ENCODE peak calls at places on chromosomes 16 and 17, in nine cellular contexts. E, G, S, L, W, T, H, J and D are unnamed samples.

GRCh38 chr16:13892301-13892700 is 27.7 kb upstream of the ERCC4 start:
- DNase-seq in E (no peak), G (no peak), S (no peak), L (no peak), W (no peak), T (no peak), H (no peak), J (no peak), D (no peak)

GRCh38 chr17:40327244-40327666 is 18.3 kb downstream of the RARA start:
- DNase-seq in E (no peak), G (no peak), S (no peak), L (no peak), W (no peak), T (no peak), H (no peak), J (no peak), D (no peak)

GRCh38 chr16:8713635-8714097 is 39.2 kb downstream of the ABAT start:
- DNase-seq in E (peak; percentile 57), G (no peak), S (no peak), L (no peak), W (no peak), T (no peak), H (no peak), J (no peak), D (no peak)

GRCh38 chr16:11309895-11310633 is 28.9 kb upstream of the PRM1 start:
- DNase-seq in E (no peak), G (no peak), S (no peak), L (no peak), W (peak; percentile 89), T (no peak), H (no peak), J (peak; percentile 94), D (no peak)

GRCh38 chr16:85699628-85700027 is 10.9 kb upstream of the GINS2 start:
- DNase-seq in E (peak; percentile 27), G (no peak), S (no peak), L (peak; percentile 63), W (no peak), T (no peak), H (no peak), J (no peak), D (no peak)

GRCh38 chr17:69434164-69434579 is 19.7 kb downstream of the MAP2K6 start:
- DNase-seq in E (no peak), G (no peak), S (no peak), L (peak; percentile 74), W (no peak), T (peak; percentile 74), H (no peak), J (no peak), D (no peak)

GRCh38 chr17:34275881-34276280 is 5.9 kb downstream of the CCL7 start:
- DNase-seq in E (no peak), G (no peak), S (no peak), L (no peak), W (no peak), T (no peak), H (no peak), J (peak; percentile 59), D (no peak)

GRCh38 chr17:3879181-3879580 is 13.7 kb downstream of the CAMKK1 start:
- DNase-seq in E (peak; percentile 63), G (no peak), S (no peak), L (peak; percentile 84), W (no peak), T (no peak), H (no peak), J (no peak), D (no peak)

DNA sequence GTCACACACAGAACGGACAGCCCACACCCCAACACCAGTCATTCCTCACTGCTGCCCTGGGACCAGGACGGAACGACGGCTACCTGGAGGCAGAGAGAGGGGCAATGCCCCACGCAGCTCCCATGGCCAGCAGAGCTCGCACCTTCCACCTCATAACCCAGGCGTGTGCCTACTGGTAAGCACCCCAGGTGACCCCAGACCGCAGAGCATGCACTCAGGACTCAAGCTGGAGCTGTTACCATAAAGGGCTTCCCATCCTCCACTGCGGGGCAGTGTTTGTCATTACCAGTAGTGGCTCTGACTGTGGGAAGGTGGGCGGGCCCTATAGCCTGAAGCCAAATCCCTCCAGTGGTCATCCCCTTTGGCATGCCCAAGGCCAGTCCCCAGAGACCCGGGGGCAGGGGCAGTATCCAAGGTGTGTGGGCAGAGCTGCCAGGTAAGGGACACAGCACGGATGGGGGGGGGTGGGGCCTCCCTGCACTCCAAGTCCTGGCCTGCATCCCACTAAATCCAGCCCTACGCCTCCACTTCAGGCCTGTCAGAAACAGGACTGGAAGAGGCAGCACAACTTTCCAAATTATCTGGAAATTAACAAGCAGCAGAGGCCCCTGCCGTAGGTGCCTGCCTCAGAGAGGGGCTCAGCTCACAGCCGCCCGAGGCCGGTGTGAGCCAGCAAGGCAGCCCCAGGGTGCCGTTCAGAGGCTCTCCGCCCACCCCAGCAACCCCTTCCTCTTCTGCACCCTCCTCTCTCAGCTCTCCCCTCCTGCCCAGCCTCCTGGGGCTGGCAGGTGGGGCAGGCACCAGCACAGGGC is 4.8 kb upstream of the BCAR1 start:
- DNase-seq in E (no peak), G (no peak), S (no peak), L (peak; percentile 75), W (no peak), T (no peak), H (no peak), J (no peak), D (no peak)
- H3K27ac ChIP-seq in E (peak overlapping the region; percentile 61), G (no peak overlapping the region), S (peak overlapping the region; percentile 36), L (peak overlapping the region; percentile 39), W (no peak overlapping the region), T (no peak overlapping the region), H (no peak overlapping the region), J (no peak overlapping the region), D (no peak overlapping the region)

GRCh38 chr17:50683434-50684287 is 24.1 kb downstream of the ANKRD40 start:
- DNase-seq in E (no peak), G (no peak), S (no peak), L (no peak), W (no peak), T (no peak), H (no peak), J (no peak), D (no peak)

GRCh38 chr17:50684288-50684611 is 23.5 kb downstream of the ANKRD40 start:
- DNase-seq in E (no peak), G (no peak), S (no peak), L (no peak), W (no peak), T (no peak), H (no peak), J (no peak), D (no peak)

GRCh38 chr17:50685691-50686493 is 21.8 kb downstream of the ANKRD40 start:
- DNase-seq in E (no peak), G (no peak), S (no peak), L (no peak), W (no peak), T (no peak), H (no peak), J (no peak), D (no peak)

GRCh38 chr17:50685334-50685665 is 22.4 kb downstream of the ANKRD40 start:
- DNase-seq in E (no peak), G (no peak), S (no peak), L (no peak), W (no peak), T (no peak), H (no peak), J (no peak), D (no peak)

GRCh38 chr17:50684612-50685333 is 22.9 kb downstream of the ANKRD40 start:
- DNase-seq in E (no peak), G (peak; percentile 65), S (no peak), L (no peak), W (no peak), T (peak; percentile 74), H (no peak), J (no peak), D (no peak)
- H3K27ac ChIP-seq in E (no peak overlapping the region), G (peak overlapping the region; percentile 2), S (no peak overlapping the region), L (no peak overlapping the region), W (no peak overlapping the region), T (peak overlapping the region; percentile 4), H (no peak overlapping the region), J (no peak overlapping the region), D (no peak overlapping the region)

GRCh38 chr17:2059837-2060658 is 5.1 kb downstream of the HIC1 start:
- DNase-seq in E (no peak), G (no peak), S (no peak), L (no peak), W (no peak), T (no peak), H (no peak), J (no peak), D (no peak)
- H3K27ac ChIP-seq in E (peak overlapping the region; percentile 74), G (no peak overlapping the region), S (peak overlapping the region; percentile 62), L (peak overlapping the region; percentile 90), W (no peak overlapping the region), T (no peak overlapping the region), H (no peak overlapping the region), J (no peak overlapping the region), D (no peak overlapping the region)

GRCh38 chr17:49834118-49834743 is 13.6 kb downstream of the TAC4 start:
- DNase-seq in E (no peak), G (no peak), S (no peak), L (no peak), W (no peak), T (no peak), H (no peak), J (no peak), D (no peak)

GRCh38 chr17:49832840-49833599 is 14.8 kb downstream of the TAC4 start:
- DNase-seq in E (no peak), G (no peak), S (no peak), L (no peak), W (no peak), T (no peak), H (no peak), J (no peak), D (no peak)

GRCh38 chr17:49841548-49841947 is 6.3 kb downstream of the TAC4 start:
- DNase-seq in E (no peak), G (no peak), S (no peak), L (no peak), W (no peak), T (no peak), H (no peak), J (no peak), D (no peak)

GRCh38 chr17:49835472-49835871 is 12.4 kb downstream of the TAC4 start:
- DNase-seq in E (no peak), G (no peak), S (peak; percentile 45), L (no peak), W (no peak), T (no peak), H (no peak), J (no peak), D (no peak)

DNA sequence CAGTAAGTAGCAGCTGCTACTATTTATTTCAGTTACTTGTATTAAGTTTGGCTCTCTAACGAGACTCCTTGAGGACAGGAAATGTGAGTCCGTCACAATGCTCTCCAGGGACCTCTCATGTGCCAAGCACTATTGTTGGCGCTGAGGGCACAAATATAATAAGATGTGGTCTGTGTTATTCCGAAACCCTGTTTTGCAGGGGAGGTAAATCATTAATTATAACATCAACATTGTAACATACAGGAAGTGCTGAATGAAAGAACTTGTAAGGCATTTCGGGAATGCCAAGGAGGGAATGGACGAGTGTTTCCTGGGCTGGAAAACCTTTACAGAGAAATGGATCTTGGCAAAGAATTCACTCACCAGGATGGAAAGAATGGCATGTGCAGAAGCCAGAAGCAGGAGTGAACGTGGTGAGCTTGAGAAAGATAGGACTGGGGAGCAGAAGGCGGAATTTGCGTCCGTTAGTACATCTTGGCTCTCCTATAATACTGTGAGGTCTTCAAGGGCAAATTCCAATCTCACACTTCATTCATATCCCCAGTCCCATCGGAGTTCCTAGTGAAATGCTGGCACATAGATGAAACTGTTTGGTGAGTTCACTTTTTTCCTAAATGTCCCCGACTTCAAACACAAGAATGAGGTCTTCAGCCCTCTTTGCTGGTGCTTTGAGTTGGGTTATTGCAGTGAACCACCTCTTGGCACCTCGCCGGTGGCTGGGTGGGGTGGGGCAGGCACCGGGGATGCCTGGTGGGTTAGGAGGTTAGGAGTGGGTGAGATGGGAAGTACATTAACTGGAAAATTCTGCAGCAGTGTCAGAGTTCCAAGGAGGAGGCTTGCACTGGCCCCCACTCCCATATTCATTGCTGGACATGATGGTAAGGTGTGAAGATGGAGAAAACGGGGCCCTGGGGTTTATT is 11.5 kb downstream of the TAC4 start:
- DNase-seq in E (no peak), G (no peak), S (peak; percentile 71), L (no peak), W (no peak), T (no peak), H (no peak), J (peak; percentile 78), D (no peak)
- H3K27ac ChIP-seq in E (no peak overlapping the region), G (no peak overlapping the region), S (no peak overlapping the region), L (peak overlapping the region; percentile 12), W (no peak overlapping the region), T (no peak overlapping the region), H (no peak overlapping the region), J (peak overlapping the region; percentile 49), D (no peak overlapping the region)